ENCODE peak calls at places on chromosomes 11 and 22, in six cellular contexts. X is small intestine; H is SK-N-SH; C is sigmoid colon; Y is left ventricle myocardium inferior; P is CD8-positive, alpha-beta memory T cell. O is an unnamed sample. For H3K36me3, the result is how much of the 10 kb centered on the place peaks cover.

GRCh38 chr11:88629496-88629895 is 292.0 kb upstream of the CTSC start:
- DNase-seq in X (no peak), H (no peak), C (no peak), Y (no peak), P (no peak), O (no peak)

GRCh38 chr22:30265851-30266444 is 703 bp downstream of the OSM start:
- DNase-seq in X (peak), H (no peak), C (peak), Y (peak), P (peak), O (no peak)

GRCh38 chr11:31512117-31512516 is 2.5 kb downstream of the ELP4 start:
- DNase-seq in X (no peak), H (no peak), C (no peak), Y (no peak), P (no peak), O (no peak)

GRCh38 chr11:88484873-88485621 is 147.5 kb upstream of the CTSC start:
- DNase-seq in X (peak), H (peak), C (no peak), Y (no peak), P (peak), O (no peak)

GRCh38 chr11:47766363-47767227 is 546 bp downstream of the FNBP4 start:
- DNase-seq in X (peak), H (no peak), C (peak), Y (peak), P (peak), O (peak)

GRCh38 chr22:30922151-30922611 is 46.4 kb downstream of the MORC2 start:
- DNase-seq in X (peak), H (peak), C (peak), Y (peak), P (peak), O (peak)

GRCh38 chr11:66347425-66348276 is at the start of gene B4GAT1:
- DNase-seq in X (peak), H (peak), C (peak), Y (peak), P (peak), O (peak)

GRCh38 chr11:2713721-2714462 is 14.1 kb upstream of the KCNQ1OT1 start:
- DNase-seq in X (no peak), H (peak), C (no peak), Y (no peak), P (no peak), O (no peak)

GRCh38 chr11:35160902-35161585 is 22.1 kb downstream of the CD44 start:
- DNase-seq in X (no peak), H (peak), C (no peak), Y (no peak), P (no peak), O (no peak)

GRCh38 chr11:130737041-130737830 is 179.0 kb downstream of the SNX19 start:
- DNase-seq in X (peak), H (no peak), C (no peak), Y (no peak), P (no peak), O (no peak)

GRCh38 chr11:83158965-83159900 is 2.3 kb downstream of the PCF11 start:
- DNase-seq in X (no peak), H (no peak), C (no peak), Y (no peak), P (no peak), O (no peak)

GRCh38 chr11:83158474-83158786 is 1.5 kb downstream of the PCF11 start:
- DNase-seq in X (no peak), H (no peak), C (no peak), Y (no peak), P (no peak), O (no peak)

GRCh38 chr11:83156150-83156995 is 558 bp upstream of the PCF11 start:
- DNase-seq in X (peak), H (peak), C (peak), Y (no peak), P (peak), O (peak)

GRCh38 chr11:83156996-83157754 is at the start of gene PCF11:
- DNase-seq in X (no peak), H (no peak), C (no peak), Y (peak), P (no peak), O (no peak)

GRCh38 chr11:83157755-83158473 is 983 bp downstream of the PCF11 start:
- DNase-seq in X (peak), H (peak), C (peak), Y (peak), P (peak), O (peak)
- H3K36me3 ChIP-seq in X (under half), H (under half), C (under half), Y (under half), P (under half), O (under half)

GRCh38 chr22:23796461-23796860 is 9.7 kb downstream of the SMARCB1 start:
- DNase-seq in X (no peak), H (peak), C (no peak), Y (no peak), P (no peak), O (no peak)

GRCh38 chr22:23789638-23790037 is 2.9 kb downstream of the SMARCB1 start:
- DNase-seq in X (no peak), H (peak), C (no peak), Y (no peak), P (no peak), O (no peak)

GRCh38 chr22:23791737-23792645 is 5.2 kb downstream of the SMARCB1 start:
- DNase-seq in X (no peak), H (peak), C (no peak), Y (no peak), P (no peak), O (no peak)

GRCh38 chr22:23790819-23791736 is 4.3 kb downstream of the SMARCB1 start:
- DNase-seq in X (no peak), H (peak), C (no peak), Y (peak), P (no peak), O (peak)

DNA sequence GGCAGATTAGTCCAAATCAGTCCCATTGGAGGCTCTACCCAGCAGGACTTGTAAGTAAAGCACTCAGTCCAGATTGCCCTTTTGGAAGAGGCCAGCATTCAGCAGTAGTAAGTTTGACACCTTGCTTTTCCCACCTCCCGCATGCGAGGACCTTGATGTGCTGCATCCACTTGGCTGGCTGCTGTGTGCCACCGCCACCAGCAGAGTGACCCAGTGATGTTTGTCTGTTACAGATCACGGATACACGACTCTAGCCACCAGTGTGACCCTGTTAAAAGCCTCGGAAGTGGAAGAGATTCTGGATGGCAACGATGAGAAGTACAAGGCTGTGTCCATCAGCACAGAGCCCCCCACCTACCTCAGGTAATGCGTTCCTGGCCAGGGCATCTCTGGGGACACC is 6.6 kb downstream of the SMARCB1 start:
- DNase-seq in X (no peak), H (peak), C (no peak), Y (no peak), P (no peak), O (no peak)
- H3K36me3 ChIP-seq in X (under half), H (under half), C (under half), Y (half or more), P (under half), O (under half)

GRCh38 chr22:22759371-22759770 is 115.0 kb downstream of the GGTLC2 start:
- DNase-seq in X (no peak), H (no peak), C (no peak), Y (no peak), P (no peak), O (no peak)
- H3K36me3 ChIP-seq in X (under half), H (under half), C (under half), Y (under half), P (under half), O (under half)

GRCh38 chr22:21964918-21965484 is 12.4 kb upstream of the PPM1F start:
- DNase-seq in X (no peak), H (no peak), C (no peak), Y (no peak), P (no peak), O (no peak)
- H3K36me3 ChIP-seq in X (under half), H (under half), C (half or more), Y (half or more), P (half or more), O (under half)

GRCh38 chr22:42879371-42880021 is 22.4 kb upstream of the ARFGAP3 start:
- DNase-seq in X (no peak), H (no peak), C (no peak), Y (no peak), P (no peak), O (no peak)

GRCh38 chr22:42878561-42879305 is 21.7 kb upstream of the ARFGAP3 start:
- DNase-seq in X (no peak), H (no peak), C (no peak), Y (no peak), P (no peak), O (no peak)

GRCh38 chr22:42877158-42877557 is 20.1 kb upstream of the ARFGAP3 start:
- DNase-seq in X (no peak), H (no peak), C (no peak), Y (no peak), P (no peak), O (no peak)

GRCh38 chr22:42876041-42876440 is 19.0 kb upstream of the ARFGAP3 start:
- DNase-seq in X (no peak), H (no peak), C (no peak), Y (no peak), P (no peak), O (no peak)

GRCh38 chr22:42877597-42878340 is 20.7 kb upstream of the ARFGAP3 start:
- DNase-seq in X (no peak), H (no peak), C (no peak), Y (no peak), P (no peak), O (no peak)
- H3K36me3 ChIP-seq in X (under half), H (under half), C (half or more), Y (half or more), P (under half), O (under half)

O was measured in ovary.